ENCODE peak calls at places on chromosome 22, in ten cellular contexts. One of them, this sample, is unnamed.
A peak's percentile ranks its signal among the peaks of the same experiment; 100 is the strongest.

GRCh38 chr22:22167791-22168189 is 76.8 kb upstream of the VPREB1 start:
- DNase-seq in colonic mucosa: no peak
- DNase-seq in breast epithelium: no peak
- DNase-seq in kidney: no peak
- DNase-seq in astrocyte: no peak
- DNase-seq in uterus: no peak
- DNase-seq in neuronal stem cell: no peak
- DNase-seq in Peyer's patch: no peak
- DNase-seq in CD8-positive, alpha-beta T cell: no peak
- DNase-seq in tibial artery: no peak
- DNase-seq in this sample: no peak

GRCh38 chr22:50267591-50268390 is 2.4 kb downstream of the MAPK11 start:
- DNase-seq in astrocyte: no peak
- DNase-seq in kidney: no peak
- DNase-seq in CD8-positive, alpha-beta T cell: peak; percentile 52
- DNase-seq in neuronal stem cell: no peak
- DNase-seq in Peyer's patch: peak; percentile 83
- DNase-seq in tibial artery: peak; percentile 77
- DNase-seq in colonic mucosa: peak; percentile 73
- DNase-seq in breast epithelium: peak; percentile 64
- DNase-seq in uterus: peak; percentile 71
- DNase-seq in this sample: no peak

GRCh38 chr22:27100789-27101188 is 443.4 kb downstream of the MIAT start:
- DNase-seq in breast epithelium: no peak
- DNase-seq in tibial artery: peak; percentile 52
- DNase-seq in kidney: peak; percentile 78
- DNase-seq in CD8-positive, alpha-beta T cell: no peak
- DNase-seq in Peyer's patch: no peak
- DNase-seq in astrocyte: peak; percentile 90
- DNase-seq in colonic mucosa: no peak
- DNase-seq in uterus: peak; percentile 32
- DNase-seq in neuronal stem cell: peak; percentile 59
- DNase-seq in this sample: no peak

GRCh38 chr22:20204821-20205220 is 54.0 kb upstream of the CCDC188 start:
- DNase-seq in tibial artery: no peak
- DNase-seq in kidney: no peak
- DNase-seq in colonic mucosa: no peak
- DNase-seq in astrocyte: no peak
- DNase-seq in CD8-positive, alpha-beta T cell: no peak
- DNase-seq in breast epithelium: no peak
- DNase-seq in uterus: no peak
- DNase-seq in Peyer's patch: no peak
- DNase-seq in neuronal stem cell: no peak
- DNase-seq in this sample: no peak

GRCh38 chr22:19478466-19479357 is at the start of gene UFD1:
- DNase-seq in breast epithelium: peak; percentile 61
- DNase-seq in neuronal stem cell: peak; percentile 81
- DNase-seq in CD8-positive, alpha-beta T cell: peak; percentile 78
- DNase-seq in colonic mucosa: peak; percentile 83
- DNase-seq in astrocyte: peak; percentile 64
- DNase-seq in tibial artery: peak; percentile 90
- DNase-seq in Peyer's patch: peak; percentile 90
- DNase-seq in kidney: peak; percentile 94
- DNase-seq in uterus: peak; percentile 84
- DNase-seq in this sample: peak; percentile 52

GRCh38 chr22:26604368-26604767 is 13.5 kb downstream of the CRYBB1 start:
- DNase-seq in colonic mucosa: no peak
- DNase-seq in breast epithelium: no peak
- DNase-seq in tibial artery: no peak
- DNase-seq in Peyer's patch: no peak
- DNase-seq in uterus: no peak
- DNase-seq in neuronal stem cell: no peak
- DNase-seq in CD8-positive, alpha-beta T cell: no peak
- DNase-seq in astrocyte: no peak
- DNase-seq in kidney: no peak
- DNase-seq in this sample: no peak

GRCh38 chr22:46661221-46661851 is 41.1 kb downstream of the GRAMD4 start:
- DNase-seq in kidney: peak; percentile 74
- DNase-seq in colonic mucosa: peak; percentile 62
- DNase-seq in astrocyte: peak; percentile 56
- DNase-seq in uterus: no peak
- DNase-seq in Peyer's patch: no peak
- DNase-seq in breast epithelium: peak; percentile 60
- DNase-seq in tibial artery: no peak
- DNase-seq in neuronal stem cell: no peak
- DNase-seq in CD8-positive, alpha-beta T cell: peak; percentile 36
- DNase-seq in this sample: no peak

GRCh38 chr22:38850941-38851849 is 7.4 kb upstream of the NPTXR start:
- DNase-seq in Peyer's patch: no peak
- DNase-seq in CD8-positive, alpha-beta T cell: no peak
- DNase-seq in neuronal stem cell: no peak
- DNase-seq in colonic mucosa: no peak
- DNase-seq in kidney: peak; percentile 56
- DNase-seq in uterus: no peak
- DNase-seq in breast epithelium: no peak
- DNase-seq in tibial artery: no peak
- DNase-seq in astrocyte: peak; percentile 74
- DNase-seq in this sample: no peak

GRCh38 chr22:24107668-24108067 is 73.6 kb upstream of the SUSD2 start:
- DNase-seq in kidney: peak; percentile 86
- DNase-seq in uterus: peak; percentile 93
- DNase-seq in colonic mucosa: peak; percentile 56
- DNase-seq in breast epithelium: peak; percentile 89
- DNase-seq in CD8-positive, alpha-beta T cell: no peak
- DNase-seq in tibial artery: peak; percentile 95
- DNase-seq in astrocyte: peak; percentile 72
- DNase-seq in neuronal stem cell: no peak
- DNase-seq in Peyer's patch: peak; percentile 62
- DNase-seq in this sample: peak; percentile 79

GRCh38 chr22:24106385-24107381 is 74.6 kb upstream of the SUSD2 start:
- DNase-seq in tibial artery: no peak
- DNase-seq in Peyer's patch: no peak
- DNase-seq in uterus: peak; percentile 31
- DNase-seq in astrocyte: no peak
- DNase-seq in colonic mucosa: no peak
- DNase-seq in CD8-positive, alpha-beta T cell: peak; percentile 45
- DNase-seq in kidney: no peak
- DNase-seq in breast epithelium: no peak
- DNase-seq in neuronal stem cell: no peak
- DNase-seq in this sample: no peak

GRCh38 chr22:24105661-24106060 is 75.6 kb upstream of the SUSD2 start:
- DNase-seq in uterus: no peak
- DNase-seq in neuronal stem cell: no peak
- DNase-seq in breast epithelium: no peak
- DNase-seq in Peyer's patch: no peak
- DNase-seq in CD8-positive, alpha-beta T cell: no peak
- DNase-seq in kidney: no peak
- DNase-seq in colonic mucosa: no peak
- DNase-seq in tibial artery: no peak
- DNase-seq in astrocyte: no peak
- DNase-seq in this sample: no peak

GRCh38 chr22:24109649-24110048 is 71.6 kb upstream of the SUSD2 start:
- DNase-seq in neuronal stem cell: no peak
- DNase-seq in Peyer's patch: no peak
- DNase-seq in colonic mucosa: no peak
- DNase-seq in uterus: no peak
- DNase-seq in kidney: no peak
- DNase-seq in astrocyte: no peak
- DNase-seq in tibial artery: no peak
- DNase-seq in CD8-positive, alpha-beta T cell: no peak
- DNase-seq in breast epithelium: no peak
- DNase-seq in this sample: no peak

DNA sequence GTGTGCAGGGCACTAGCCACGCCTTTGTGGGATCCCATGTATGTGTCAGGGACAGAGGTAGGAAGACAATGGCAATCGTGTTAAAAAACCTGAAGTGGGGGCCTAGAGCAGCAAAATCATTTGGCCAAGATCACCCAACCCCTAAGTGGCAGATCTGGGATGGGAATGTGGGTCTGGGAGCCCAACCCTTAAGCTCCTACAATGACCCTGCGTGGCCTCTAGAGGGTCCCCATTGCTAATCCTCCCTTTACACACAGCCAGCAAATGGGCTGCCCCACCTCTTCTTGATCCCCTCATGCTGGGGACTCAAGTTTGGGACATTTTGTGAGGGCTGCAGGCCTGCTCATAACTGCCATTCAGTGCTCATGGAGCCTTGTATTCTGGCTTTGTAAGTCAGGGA is 73.2 kb upstream of the SUSD2 start:
- DNase-seq in CD8-positive, alpha-beta T cell: no peak
- DNase-seq in uterus: no peak
- DNase-seq in breast epithelium: no peak
- DNase-seq in tibial artery: no peak
- DNase-seq in colonic mucosa: no peak
- DNase-seq in astrocyte: no peak
- DNase-seq in Peyer's patch: no peak
- DNase-seq in neuronal stem cell: no peak
- DNase-seq in kidney: no peak
- DNase-seq in this sample: no peak
- H3K27ac ChIP-seq in CD8-positive, alpha-beta T cell: no peak overlapping the region
- H3K27ac ChIP-seq in uterus: no peak overlapping the region
- H3K27ac ChIP-seq in breast epithelium: peak overlapping the region; percentile 89
- H3K27ac ChIP-seq in tibial artery: peak overlapping the region; percentile 85
- H3K27ac ChIP-seq in colonic mucosa: no peak overlapping the region
- H3K27ac ChIP-seq in astrocyte: no peak overlapping the region
- H3K27ac ChIP-seq in Peyer's patch: no peak overlapping the region
- H3K27ac ChIP-seq in neuronal stem cell: no peak overlapping the region
- H3K27ac ChIP-seq in kidney: no peak overlapping the region
- H3K27ac ChIP-seq in this sample: peak overlapping the region; percentile 75

GRCh38 chr22:36466258-36466657 is 15.2 kb downstream of the TXN2 start:
- DNase-seq in neuronal stem cell: no peak
- DNase-seq in Peyer's patch: no peak
- DNase-seq in kidney: no peak
- DNase-seq in colonic mucosa: no peak
- DNase-seq in astrocyte: no peak
- DNase-seq in breast epithelium: no peak
- DNase-seq in tibial artery: no peak
- DNase-seq in uterus: no peak
- DNase-seq in CD8-positive, alpha-beta T cell: no peak
- DNase-seq in this sample: no peak

GRCh38 chr22:36469094-36469710 is 12.2 kb downstream of the TXN2 start:
- DNase-seq in neuronal stem cell: no peak
- DNase-seq in colonic mucosa: no peak
- DNase-seq in tibial artery: peak; percentile 89
- DNase-seq in Peyer's patch: no peak
- DNase-seq in kidney: no peak
- DNase-seq in uterus: no peak
- DNase-seq in CD8-positive, alpha-beta T cell: no peak
- DNase-seq in astrocyte: no peak
- DNase-seq in breast epithelium: no peak
- DNase-seq in this sample: no peak

GRCh38 chr22:36467042-36467810 is 14.2 kb downstream of the TXN2 start:
- DNase-seq in CD8-positive, alpha-beta T cell: no peak
- DNase-seq in uterus: no peak
- DNase-seq in neuronal stem cell: no peak
- DNase-seq in tibial artery: peak; percentile 75
- DNase-seq in kidney: no peak
- DNase-seq in breast epithelium: no peak
- DNase-seq in Peyer's patch: no peak
- DNase-seq in astrocyte: peak; percentile 91
- DNase-seq in colonic mucosa: peak; percentile 55
- DNase-seq in this sample: no peak

GRCh38 chr22:36470162-36470993 is 11.1 kb downstream of the TXN2 start:
- DNase-seq in tibial artery: peak; percentile 92
- DNase-seq in astrocyte: peak; percentile 76
- DNase-seq in neuronal stem cell: peak; percentile 74
- DNase-seq in breast epithelium: peak; percentile 84
- DNase-seq in colonic mucosa: peak; percentile 86
- DNase-seq in uterus: peak; percentile 83
- DNase-seq in kidney: peak; percentile 91
- DNase-seq in CD8-positive, alpha-beta T cell: peak; percentile 81
- DNase-seq in Peyer's patch: peak; percentile 79
- DNase-seq in this sample: no peak

GRCh38 chr22:36467946-36468345 is 13.5 kb downstream of the TXN2 start:
- DNase-seq in CD8-positive, alpha-beta T cell: no peak
- DNase-seq in kidney: no peak
- DNase-seq in astrocyte: peak; percentile 97
- DNase-seq in neuronal stem cell: no peak
- DNase-seq in tibial artery: peak; percentile 73
- DNase-seq in breast epithelium: no peak
- DNase-seq in Peyer's patch: no peak
- DNase-seq in uterus: no peak
- DNase-seq in colonic mucosa: no peak
- DNase-seq in this sample: no peak
- H3K36me3 ChIP-seq in CD8-positive, alpha-beta T cell: no peaks in the 10 kb centered on the region
- H3K36me3 ChIP-seq in kidney: peaks cover 13% of the 10 kb centered on the region
- H3K36me3 ChIP-seq in astrocyte: no peaks in the 10 kb centered on the region
- H3K36me3 ChIP-seq in neuronal stem cell: peaks cover 42% of the 10 kb centered on the region
- H3K36me3 ChIP-seq in tibial artery: no peaks in the 10 kb centered on the region
- H3K36me3 ChIP-seq in breast epithelium: no peaks in the 10 kb centered on the region
- H3K36me3 ChIP-seq in Peyer's patch: no peaks in the 10 kb centered on the region
- H3K36me3 ChIP-seq in uterus: no peaks in the 10 kb centered on the region
- H3K36me3 ChIP-seq in colonic mucosa: no peaks in the 10 kb centered on the region
- H3K36me3 ChIP-seq in this sample: no peaks in the 10 kb centered on the region

GRCh38 chr22:29756341-29756740 is 10.5 kb downstream of the ZMAT5 start:
- DNase-seq in colonic mucosa: no peak
- DNase-seq in Peyer's patch: no peak
- DNase-seq in uterus: no peak
- DNase-seq in breast epithelium: no peak
- DNase-seq in kidney: no peak
- DNase-seq in CD8-positive, alpha-beta T cell: no peak
- DNase-seq in tibial artery: no peak
- DNase-seq in astrocyte: no peak
- DNase-seq in neuronal stem cell: no peak
- DNase-seq in this sample: no peak
- H3K27ac ChIP-seq in colonic mucosa: no peak overlapping the region
- H3K27ac ChIP-seq in Peyer's patch: no peak overlapping the region
- H3K27ac ChIP-seq in uterus: no peak overlapping the region
- H3K27ac ChIP-seq in breast epithelium: no peak overlapping the region
- H3K27ac ChIP-seq in kidney: no peak overlapping the region
- H3K27ac ChIP-seq in CD8-positive, alpha-beta T cell: no peak overlapping the region
- H3K27ac ChIP-seq in tibial artery: no peak overlapping the region
- H3K27ac ChIP-seq in astrocyte: no peak overlapping the region
- H3K27ac ChIP-seq in neuronal stem cell: no peak overlapping the region
- H3K27ac ChIP-seq in this sample: no peak overlapping the region

GRCh38 chr22:41531736-41532477 is 12.4 kb downstream of the POLR3H start:
- DNase-seq in breast epithelium: no peak
- DNase-seq in colonic mucosa: no peak
- DNase-seq in CD8-positive, alpha-beta T cell: no peak
- DNase-seq in uterus: no peak
- DNase-seq in kidney: no peak
- DNase-seq in tibial artery: no peak
- DNase-seq in astrocyte: no peak
- DNase-seq in Peyer's patch: no peak
- DNase-seq in neuronal stem cell: no peak
- DNase-seq in this sample: no peak

GRCh38 chr22:41535244-41535643 is 9.0 kb downstream of the POLR3H start:
- DNase-seq in Peyer's patch: no peak
- DNase-seq in CD8-positive, alpha-beta T cell: no peak
- DNase-seq in astrocyte: no peak
- DNase-seq in breast epithelium: no peak
- DNase-seq in colonic mucosa: no peak
- DNase-seq in tibial artery: no peak
- DNase-seq in kidney: no peak
- DNase-seq in neuronal stem cell: no peak
- DNase-seq in uterus: no peak
- DNase-seq in this sample: no peak

GRCh38 chr22:41534219-41534618 is 10.1 kb downstream of the POLR3H start:
- DNase-seq in tibial artery: no peak
- DNase-seq in Peyer's patch: no peak
- DNase-seq in astrocyte: no peak
- DNase-seq in CD8-positive, alpha-beta T cell: no peak
- DNase-seq in neuronal stem cell: no peak
- DNase-seq in kidney: no peak
- DNase-seq in breast epithelium: no peak
- DNase-seq in colonic mucosa: no peak
- DNase-seq in uterus: no peak
- DNase-seq in this sample: no peak

GRCh38 chr22:41531422-41531727 is 12.9 kb downstream of the POLR3H start:
- DNase-seq in uterus: no peak
- DNase-seq in kidney: no peak
- DNase-seq in breast epithelium: no peak
- DNase-seq in colonic mucosa: no peak
- DNase-seq in CD8-positive, alpha-beta T cell: no peak
- DNase-seq in Peyer's patch: no peak
- DNase-seq in astrocyte: no peak
- DNase-seq in tibial artery: no peak
- DNase-seq in neuronal stem cell: no peak
- DNase-seq in this sample: no peak

DNA sequence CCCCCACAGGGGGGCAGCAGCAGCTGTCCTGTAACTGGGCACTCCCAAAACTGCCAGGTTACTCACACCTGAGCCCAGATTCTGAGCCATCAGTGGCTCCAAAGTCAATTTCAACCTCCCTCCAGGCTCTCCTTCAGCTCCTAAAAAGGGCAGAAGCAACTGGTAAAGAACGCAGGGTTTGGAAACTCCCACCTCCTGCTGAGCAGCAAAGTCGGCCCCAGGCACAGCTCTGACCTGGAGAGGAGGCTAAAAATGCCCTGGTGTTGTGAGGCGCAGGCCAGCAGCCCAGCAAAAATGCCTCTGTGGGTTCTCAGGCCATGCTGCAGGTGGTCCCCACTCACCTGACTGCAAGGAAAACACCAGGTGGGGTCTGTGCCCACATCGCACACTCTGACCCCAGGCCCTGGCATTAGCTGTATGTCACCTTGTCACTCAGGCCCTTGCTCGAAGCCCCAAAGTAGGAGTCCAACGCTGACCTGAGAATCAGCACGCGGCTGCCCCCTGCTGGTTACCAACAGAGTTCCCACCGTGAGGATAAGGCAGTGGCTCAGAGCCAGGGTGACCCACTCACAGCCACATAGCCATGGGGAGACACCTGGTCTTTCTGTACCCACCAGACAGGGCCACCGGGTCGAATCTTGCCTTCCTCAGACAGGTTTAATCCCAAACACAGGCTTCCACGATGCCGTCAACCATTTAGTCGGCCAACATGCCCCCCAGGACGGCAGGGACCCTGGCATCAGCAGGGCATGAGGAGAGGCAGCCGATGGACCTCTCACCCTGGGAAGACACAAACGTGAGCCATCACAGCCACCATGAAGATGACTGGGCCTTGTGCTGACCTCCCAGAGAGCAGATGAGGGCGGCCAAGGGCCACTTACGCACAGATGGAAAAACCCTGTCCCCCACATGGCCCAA is 11.1 kb downstream of the POLR3H start:
- DNase-seq in colonic mucosa: peak; percentile 78
- DNase-seq in astrocyte: no peak
- DNase-seq in kidney: peak; percentile 86
- DNase-seq in tibial artery: peak; percentile 85
- DNase-seq in neuronal stem cell: peak; percentile 70
- DNase-seq in CD8-positive, alpha-beta T cell: peak; percentile 70
- DNase-seq in breast epithelium: no peak
- DNase-seq in Peyer's patch: peak; percentile 84
- DNase-seq in uterus: peak; percentile 75
- DNase-seq in this sample: no peak
- H3K36me3 ChIP-seq in colonic mucosa: peaks cover 18% of the 10 kb centered on the region
- H3K36me3 ChIP-seq in astrocyte: peaks cover 7% of the 10 kb centered on the region
- H3K36me3 ChIP-seq in kidney: peaks cover 28% of the 10 kb centered on the region
- H3K36me3 ChIP-seq in tibial artery: peaks cover 53% of the 10 kb centered on the region
- H3K36me3 ChIP-seq in neuronal stem cell: peaks cover 69% of the 10 kb centered on the region
- H3K36me3 ChIP-seq in CD8-positive, alpha-beta T cell: peaks cover 40% of the 10 kb centered on the region
- H3K36me3 ChIP-seq in breast epithelium: peaks cover 6% of the 10 kb centered on the region
- H3K36me3 ChIP-seq in Peyer's patch: no peaks in the 10 kb centered on the region
- H3K36me3 ChIP-seq in uterus: no peaks in the 10 kb centered on the region
- H3K36me3 ChIP-seq in this sample: peaks cover 33% of the 10 kb centered on the region